ENCODE peak calls at places on chromosome 2, in four cellular contexts. M is GM23248, I is NAMALWA, L is body of pancreas. R is an unnamed sample.

GRCh38 chr2:238019962-238020361 is 40.8 kb upstream of the SCLY start:
- DNase-seq in M (peak), I (no peak), L (no peak), R (no peak)

GRCh38 chr2:210157546-210157945 is 13.7 kb downstream of the KANSL1L start:
- DNase-seq in M (no peak), I (no peak), L (no peak), R (no peak)

GRCh38 chr2:203659650-203660049 is 46.8 kb upstream of the CD28 start:
- DNase-seq in M (no peak), I (peak), L (no peak), R (no peak)

GRCh38 chr2:45554073-45554742 is 56.9 kb downstream of the SRBD1 start:
- DNase-seq in M (peak), I (no peak), L (no peak), R (no peak)

GRCh38 chr2:46818141-46818552 is 97.5 kb downstream of the MCFD2 start:
- DNase-seq in M (no peak), I (no peak), L (no peak), R (no peak)

GRCh38 chr2:219490600-219491130 is 8.0 kb upstream of the GMPPA start:
- DNase-seq in M (no peak), I (no peak), L (no peak), R (no peak)

GRCh38 chr2:225667465-225667864 is 268.0 kb downstream of the NYAP2 start:
- DNase-seq in M (no peak), I (no peak), L (no peak), R (no peak)

GRCh38 chr2:179569834-179570233 is 291.6 kb downstream of the ZNF385B start:
- DNase-seq in M (peak), I (no peak), L (no peak), R (peak)

GRCh38 chr2:188811522-188811921 is 162.7 kb upstream of the COL3A1 start:
- DNase-seq in M (peak), I (no peak), L (no peak), R (peak)

GRCh38 chr2:207531024-207531411 is 1.3 kb downstream of the CREB1 start:
- DNase-seq in M (peak), I (no peak), L (no peak), R (no peak)

GRCh38 chr2:241018051-241018891 is 19.9 kb downstream of the SNED1 start:
- DNase-seq in M (peak), I (no peak), L (no peak), R (no peak)

GRCh38 chr2:173307287-173307686 is 47.4 kb upstream of the CDCA7 start:
- DNase-seq in M (no peak), I (no peak), L (no peak), R (no peak)

R was measured in BJ.